ENCODE peak calls at places on chromosomes 5 and 9, in six cellular contexts. R is transverse colon, W is uterus, O is Peyer's patch, A is right lobe of liver, J is ovary. Q is an unnamed sample.

GRCh38 chr9:132901859-132902831 is 23.4 kb downstream of the SPACA9 start:
- DNase-seq in R (peak; percentile 67), W (peak; percentile 74), O (peak; percentile 59), A (no peak), J (peak; percentile 75), Q (peak; percentile 92)

GRCh38 chr5:10503997-10504761 is 59.7 kb upstream of the ANKRD33B start:
- DNase-seq in R (no peak), W (no peak), O (no peak), A (no peak), J (no peak), Q (no peak)

GRCh38 chr9:98253563-98253962 is 1.9 kb downstream of the TBC1D2 start:
- DNase-seq in R (no peak), W (no peak), O (no peak), A (no peak), J (no peak), Q (no peak)

GRCh38 chr5:36569456-36569855 is 37.0 kb upstream of the SLC1A3 start:
- DNase-seq in R (no peak), W (no peak), O (no peak), A (no peak), J (peak; percentile 17), Q (peak; percentile 53)

GRCh38 chr5:32057157-32058096 is 116.7 kb downstream of the GOLPH3 start:
- DNase-seq in R (no peak), W (no peak), O (no peak), A (no peak), J (no peak), Q (no peak)

GRCh38 chr5:126542441-126542840 is 52.6 kb downstream of the ALDH7A1 start:
- DNase-seq in R (no peak), W (no peak), O (no peak), A (no peak), J (no peak), Q (no peak)

GRCh38 chr5:108728566-108729305 is 19.0 kb upstream of the FER start:
- DNase-seq in R (no peak), W (no peak), O (peak; percentile 53), A (no peak), J (no peak), Q (no peak)

GRCh38 chr9:114299286-114300152 is 23.4 kb upstream of the ORM1 start:
- DNase-seq in R (peak; percentile 2), W (peak; percentile 10), O (no peak), A (no peak), J (peak; percentile 11), Q (peak; percentile 62)

GRCh38 chr9:114847492-114848417 is 41.9 kb upstream of the TNFSF15 start:
- DNase-seq in R (no peak), W (no peak), O (no peak), A (no peak), J (no peak), Q (no peak)

GRCh38 chr9:126248680-126249079 is 77.9 kb upstream of the MVB12B start:
- DNase-seq in R (no peak), W (no peak), O (no peak), A (no peak), J (no peak), Q (no peak)

GRCh38 chr5:32690153-32690552 is 21.0 kb upstream of the NPR3 start:
- DNase-seq in R (no peak), W (no peak), O (no peak), A (no peak), J (no peak), Q (no peak)

GRCh38 chr9:33170464-33171156 is 3.5 kb upstream of the B4GALT1 start:
- DNase-seq in R (peak; percentile 66), W (no peak), O (peak; percentile 54), A (peak; percentile 93), J (peak; percentile 47), Q (peak; percentile 52)

GRCh38 chr5:89313804-89314588 is 431.0 kb upstream of the MEF2C start:
- DNase-seq in R (peak; percentile 8), W (no peak), O (no peak), A (no peak), J (no peak), Q (no peak)

GRCh38 chr5:134247411-134247810 is 21.5 kb upstream of the PPP2CA start:
- DNase-seq in R (no peak), W (no peak), O (no peak), A (no peak), J (no peak), Q (no peak)

GRCh38 chr5:55680353-55680752 is 31.8 kb downstream of the SLC38A9 start:
- DNase-seq in R (no peak), W (no peak), O (no peak), A (no peak), J (no peak), Q (no peak)

GRCh38 chr5:11383506-11384095 is 520.6 kb downstream of the CTNND2 start:
- DNase-seq in R (no peak), W (no peak), O (no peak), A (no peak), J (no peak), Q (no peak)

GRCh38 chr5:143820451-143820850 is 8.5 kb downstream of the HMHB1 start:
- DNase-seq in R (no peak), W (no peak), O (no peak), A (no peak), J (no peak), Q (no peak)

GRCh38 chr9:83199240-83199639 is 136.3 kb upstream of the RASEF start:
- DNase-seq in R (peak; percentile 33), W (no peak), O (no peak), A (no peak), J (peak; percentile 30), Q (no peak)

GRCh38 chr9:108443278-108443633 is 412.5 kb downstream of the ACTL7B start:
- DNase-seq in R (no peak), W (no peak), O (no peak), A (no peak), J (no peak), Q (no peak)

DNA sequence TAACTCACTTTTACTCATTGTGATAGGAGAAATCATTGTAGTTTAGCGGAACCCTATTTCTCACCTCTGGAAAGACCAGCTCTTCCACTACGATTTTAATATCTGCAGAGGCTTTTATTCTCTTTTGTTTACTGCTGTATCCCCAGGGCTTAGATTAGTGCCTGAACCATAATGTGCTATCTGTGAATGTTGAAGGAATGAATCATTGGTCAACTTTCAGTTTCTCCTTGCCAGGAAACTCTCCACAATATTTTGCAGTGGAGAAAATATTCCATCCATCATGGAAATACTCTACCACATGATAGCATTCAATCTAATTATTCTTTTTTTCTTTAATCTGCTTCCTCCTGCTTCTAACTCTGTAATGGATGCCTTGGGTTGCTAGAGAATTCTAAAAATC is 263.5 kb upstream of the PTPRD start:
- DNase-seq in R (no peak), W (no peak), O (no peak), A (no peak), J (no peak), Q (no peak)
- TF ChIP-seq CTCF in R (no peak), W (no peak), O (no peak), A (no peak), J (no peak), Q (no peak)

DNA sequence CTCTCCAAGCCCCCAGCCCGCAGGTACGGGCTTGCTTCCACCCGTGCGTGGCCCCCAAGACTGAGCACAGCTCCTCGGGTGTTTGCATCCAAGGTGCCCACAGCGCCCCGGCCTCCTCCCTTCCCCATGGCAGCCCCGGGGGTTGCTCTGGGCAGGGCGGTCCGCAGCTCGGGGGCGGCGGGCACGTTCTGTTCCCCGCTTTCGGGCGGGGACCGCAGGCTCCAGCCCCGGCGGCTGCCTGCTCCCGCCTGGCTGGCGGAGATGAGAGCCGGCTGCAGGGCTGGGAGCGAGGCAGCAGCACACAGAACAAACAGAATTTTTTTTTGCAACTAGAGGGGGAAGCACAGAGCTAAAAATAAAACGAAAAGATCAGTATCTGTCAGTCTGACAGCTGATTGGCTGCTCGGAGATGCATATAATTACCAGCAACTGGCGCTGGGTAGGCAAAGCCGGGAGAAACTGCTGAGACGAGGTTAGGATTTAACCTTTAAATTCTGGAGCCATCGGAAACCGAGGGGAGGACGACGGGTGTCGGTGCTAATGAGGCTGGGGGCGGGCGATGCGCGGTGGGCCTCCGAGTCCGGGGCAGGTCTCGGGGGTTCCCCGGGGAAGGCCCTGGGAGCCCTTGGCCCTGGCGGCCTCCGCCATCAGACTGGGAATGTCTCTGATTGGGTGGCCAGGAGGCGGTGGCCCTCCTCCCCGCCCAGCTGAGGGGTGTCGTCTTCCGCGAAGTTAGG is 142.7 kb upstream of the IER5L start:
- DNase-seq in R (peak; percentile 48), W (peak; percentile 73), O (no peak), A (no peak), J (peak; percentile 79), Q (peak; percentile 72)
- TF ChIP-seq POLR2A in R (peak; percentile 54), W (peak; percentile 77), O (no peak), A (peak; percentile 75), J (no peak), Q (no peak)

GRCh38 chr9:121844090-121844489 is 192.7 kb downstream of the DAB2IP start:
- DNase-seq in R (no peak), W (no peak), O (no peak), A (no peak), J (no peak), Q (no peak)

GRCh38 chr9:121840838-121841760 is 189.7 kb downstream of the DAB2IP start:
- DNase-seq in R (no peak), W (peak; percentile 12), O (peak; percentile 15), A (peak; percentile 40), J (peak; percentile 13), Q (peak; percentile 78)

GRCh38 chr9:121842612-121842978 is 191.2 kb downstream of the DAB2IP start:
- DNase-seq in R (no peak), W (no peak), O (no peak), A (no peak), J (no peak), Q (no peak)

GRCh38 chr9:121841771-121842611 is 190.6 kb downstream of the DAB2IP start:
- DNase-seq in R (no peak), W (peak; percentile 1), O (no peak), A (no peak), J (no peak), Q (no peak)

DNA sequence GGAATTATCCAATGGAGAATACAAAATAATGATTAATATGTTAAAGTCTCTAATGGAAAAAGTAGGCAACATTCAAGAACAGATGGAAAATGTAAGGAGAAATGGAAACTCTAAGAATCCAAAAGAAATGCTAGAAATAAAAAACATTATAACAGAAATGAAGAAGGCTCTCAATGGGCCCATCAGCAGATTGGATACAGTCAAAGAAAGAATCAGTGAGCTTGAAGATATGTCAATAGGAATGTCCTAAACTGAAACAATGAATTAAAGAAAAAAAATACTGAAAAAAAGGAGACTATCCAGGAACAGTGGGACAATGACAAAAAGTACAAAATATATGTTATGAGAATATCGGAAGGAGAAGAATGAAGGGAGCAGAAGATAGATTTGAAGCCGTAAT is 193.1 kb downstream of the DAB2IP start:
- DNase-seq in R (no peak), W (no peak), O (no peak), A (no peak), J (no peak), Q (no peak)
- TF ChIP-seq CTCF in R (no peak), W (no peak), O (no peak), A (no peak), J (no peak), Q (no peak)

DNA sequence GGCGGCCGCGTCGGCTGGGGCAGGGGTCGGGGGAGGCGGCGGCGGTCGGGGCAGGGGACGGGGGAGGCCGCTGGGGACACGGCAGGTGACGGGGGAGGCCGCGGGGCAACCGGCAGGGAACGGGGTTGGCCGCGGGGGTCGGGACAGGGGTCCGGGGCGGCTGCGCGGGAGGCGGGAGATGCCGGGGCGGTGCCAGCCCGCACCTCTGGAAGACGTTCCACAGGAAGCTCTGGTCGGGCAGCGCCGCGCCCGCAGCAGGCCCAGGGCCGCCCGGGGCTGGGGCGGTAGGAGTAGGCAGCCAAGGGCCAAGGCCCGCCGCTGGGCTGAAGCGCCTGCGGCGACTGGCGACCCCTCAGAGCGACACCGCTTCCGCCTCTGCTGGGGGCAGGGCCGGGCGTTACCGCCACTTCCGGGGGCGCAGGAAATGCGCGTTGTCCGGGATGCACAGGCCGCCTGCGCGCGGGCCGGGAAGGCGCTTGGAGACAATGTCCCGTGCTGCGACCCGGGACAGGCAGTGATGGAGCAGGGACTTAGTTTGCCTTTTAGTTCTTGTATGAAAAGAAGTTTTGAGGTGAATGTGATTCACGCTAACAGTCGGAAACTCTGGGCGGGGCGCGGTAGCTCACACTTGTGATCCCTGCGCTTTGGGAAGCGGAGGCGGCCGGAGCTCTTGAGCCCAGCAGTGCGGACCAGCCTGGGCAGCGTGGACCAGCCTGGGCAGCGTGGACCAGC is 110.0 kb upstream of the LPCAT1 start:
- DNase-seq in R (peak; percentile 85), W (peak; percentile 84), O (peak; percentile 83), A (peak; percentile 90), J (peak; percentile 88), Q (peak; percentile 66)
- TF ChIP-seq POLR2A in R (peak; percentile 80), W (peak; percentile 50), O (peak; percentile 81), A (peak; percentile 78), J (peak; percentile 78), Q (peak; percentile 65)

Q was measured in lower leg skin.